ENCODE peak calls at places on chromosomes 7 and 10, in seven cellular contexts. N is effector CD4-positive, alpha-beta T cell; O is activated T-cell treated with anti-CD3 and anti-CD28 coated beads, Interleukin-2, amount 50 U/mL, for 24 hours; J is RPMI7951; S is B cell; B is left ventricle myocardium inferior; G is effector memory CD4-positive, alpha-beta T cell. E is an unnamed sample.
A peak's percentile ranks its signal among the peaks of the same experiment; 100 is the strongest.

GRCh38 chr7:127940365-127941160 is 90.7 kb downstream of the LRRC4 start:
- DNase-seq in N (no peak), O (no peak), J (no peak), S (no peak), B (no peak), G (no peak), E (no peak)

GRCh38 chr10:34689053-34689452 is 126.0 kb downstream of the PARD3 start:
- DNase-seq in N (no peak), O (no peak), J (no peak), S (no peak), B (no peak), G (no peak), E (no peak)

GRCh38 chr7:128831178-128831993 is 1.2 kb downstream of the FLNC start:
- DNase-seq in N (no peak), O (peak; percentile 53), J (peak; percentile 46), S (peak; percentile 46), B (peak; percentile 71), G (no peak), E (no peak)

GRCh38 chr10:61028861-61029361 is 84.9 kb upstream of the RHOBTB1 start:
- DNase-seq in N (no peak), O (no peak), J (no peak), S (no peak), B (no peak), G (no peak), E (no peak)

GRCh38 chr10:71362141-71362540 is 34.6 kb upstream of the CDH23 start:
- DNase-seq in N (no peak), O (no peak), J (no peak), S (no peak), B (no peak), G (no peak), E (no peak)

GRCh38 chr7:16603633-16604032 is 41.9 kb downstream of the ANKMY2 start:
- DNase-seq in N (no peak), O (no peak), J (no peak), S (no peak), B (no peak), G (no peak), E (no peak)

GRCh38 chr10:127441350-127442219 is 107.5 kb upstream of the NPS start:
- DNase-seq in N (no peak), O (no peak), J (no peak), S (no peak), B (no peak), G (no peak), E (no peak)

GRCh38 chr7:123460616-123461015 is 73.8 kb downstream of the IQUB start:
- DNase-seq in N (no peak), O (no peak), J (no peak), S (no peak), B (no peak), G (no peak), E (no peak)

GRCh38 chr10:7788640-7789335 is 811 bp downstream of the ATP5F1C start:
- DNase-seq in N (no peak), O (no peak), J (peak; percentile 34), S (no peak), B (no peak), G (no peak), E (peak; percentile 24)

GRCh38 chr7:25845341-25845923 is 306.6 kb upstream of the NFE2L3 start:
- DNase-seq in N (no peak), O (no peak), J (no peak), S (no peak), B (no peak), G (no peak), E (no peak)

GRCh38 chr10:36669615-36670325 is 455.6 kb upstream of the ANKRD30A start:
- DNase-seq in N (no peak), O (no peak), J (peak; percentile 42), S (no peak), B (no peak), G (no peak), E (no peak)

GRCh38 chr7:117323877-117324699 is 1.2 kb upstream of the WNT2 start:
- DNase-seq in N (no peak), O (no peak), J (peak; percentile 9), S (no peak), B (peak; percentile 41), G (no peak), E (no peak)

GRCh38 chr10:79942261-79943185 is 6.4 kb downstream of the SFTPD start:
- DNase-seq in N (no peak), O (no peak), J (no peak), S (no peak), B (no peak), G (no peak), E (no peak)

GRCh38 chr7:90211391-90212148 is at the start of gene STEAP2:
- DNase-seq in N (no peak), O (peak; percentile 51), J (peak; percentile 93), S (peak; percentile 32), B (peak; percentile 88), G (no peak), E (peak; percentile 10)

GRCh38 chr10:78464856-78465221 is 431.2 kb downstream of the RPS24 start:
- DNase-seq in N (no peak), O (no peak), J (no peak), S (no peak), B (no peak), G (no peak), E (no peak)

GRCh38 chr10:11282156-11282555 is 264.5 kb downstream of the CELF2 start:
- DNase-seq in N (no peak), O (peak; percentile 28), J (no peak), S (no peak), B (no peak), G (no peak), E (no peak)

GRCh38 chr10:120457431-120458172 is 575 bp downstream of the PLPP4 start:
- DNase-seq in N (no peak), O (no peak), J (no peak), S (no peak), B (no peak), G (no peak), E (no peak)

GRCh38 chr10:812787-813186 is 118.7 kb downstream of the LARP4B start:
- DNase-seq in N (no peak), O (no peak), J (no peak), S (no peak), B (no peak), G (no peak), E (no peak)

GRCh38 chr7:15317215-15317614 is 244.6 kb downstream of the AGMO start:
- DNase-seq in N (no peak), O (no peak), J (no peak), S (no peak), B (no peak), G (no peak), E (no peak)

GRCh38 chr7:107579881-107580715 is at the start of gene BCAP29:
- DNase-seq in N (peak; percentile 53), O (peak; percentile 82), J (peak; percentile 77), S (peak; percentile 91), B (peak; percentile 84), G (peak; percentile 43), E (peak; percentile 77)

GRCh38 chr10:12455774-12456173 is 106.4 kb downstream of the CAMK1D start:
- DNase-seq in N (no peak), O (no peak), J (no peak), S (no peak), B (no peak), G (no peak), E (no peak)

GRCh38 chr7:105346138-105346537 is 42.6 kb downstream of the SRPK2 start:
- DNase-seq in N (no peak), O (no peak), J (no peak), S (no peak), B (no peak), G (no peak), E (no peak)

GRCh38 chr10:5198386-5198785 is 1.7 kb downstream of the AKR1C4 start:
- DNase-seq in N (no peak), O (no peak), J (peak; percentile 21), S (no peak), B (no peak), G (no peak), E (no peak)

GRCh38 chr7:77907281-77907680 is 108.7 kb downstream of the PHTF2 start:
- DNase-seq in N (no peak), O (no peak), J (no peak), S (no peak), B (no peak), G (no peak), E (no peak)

GRCh38 chr10:120996456-120997053 is 145.4 kb downstream of the WDR11 start:
- DNase-seq in N (no peak), O (no peak), J (no peak), S (no peak), B (no peak), G (no peak), E (no peak)

GRCh38 chr7:108456845-108457540 is 757 bp upstream of the NRCAM start:
- DNase-seq in N (no peak), O (no peak), J (no peak), S (peak; percentile 11), B (no peak), G (no peak), E (no peak)

GRCh38 chr10:82277591-82277990 is 402.6 kb downstream of the NRG3 start:
- DNase-seq in N (no peak), O (no peak), J (no peak), S (no peak), B (no peak), G (no peak), E (no peak)

GRCh38 chr7:47327698-47328391 is 254.1 kb downstream of the TNS3 start:
- DNase-seq in N (no peak), O (no peak), J (peak; percentile 96), S (no peak), B (peak; percentile 94), G (no peak), E (no peak)

GRCh38 chr7:46391215-46391614 is 470.1 kb upstream of the IGFBP3 start:
- DNase-seq in N (no peak), O (no peak), J (peak; percentile 9), S (no peak), B (no peak), G (no peak), E (no peak)

E was measured in germinal center.